ENCODE peak calls at places on chromosomes 12 and 14, in four cellular contexts. One of them, this sample, is unnamed.

GRCh38 chr12:104686196-104686595 is 229.4 kb downstream of the CHST11 start:
- DNase-seq in BJ: no peak
- DNase-seq in AG04450: no peak
- DNase-seq in uterus: no peak
- DNase-seq in this sample: no peak

GRCh38 chr14:85619866-85620265 is 89.9 kb downstream of the FLRT2 start:
- DNase-seq in BJ: no peak
- DNase-seq in AG04450: no peak
- DNase-seq in uterus: no peak
- DNase-seq in this sample: no peak

GRCh38 chr12:91331371-91331770 is 148.8 kb upstream of the DCN start:
- DNase-seq in BJ: no peak
- DNase-seq in AG04450: no peak
- DNase-seq in uterus: no peak
- DNase-seq in this sample: no peak

GRCh38 chr14:99809864-99810854 is 16.9 kb downstream of the EML1 start:
- DNase-seq in BJ: no peak
- DNase-seq in AG04450: no peak
- DNase-seq in uterus: peak
- DNase-seq in this sample: no peak

GRCh38 chr14:90491221-90491867 is 94.5 kb downstream of the CALM1 start:
- DNase-seq in BJ: no peak
- DNase-seq in AG04450: peak
- DNase-seq in uterus: peak
- DNase-seq in this sample: peak

GRCh38 chr12:126518596-126519200 is 1453.5 kb downstream of the AACS start:
- DNase-seq in BJ: no peak
- DNase-seq in AG04450: no peak
- DNase-seq in uterus: no peak
- DNase-seq in this sample: no peak

GRCh38 chr12:111404362-111405148 is 1.2 kb upstream of the SH2B3 start:
- DNase-seq in BJ: no peak
- DNase-seq in AG04450: no peak
- DNase-seq in uterus: peak
- DNase-seq in this sample: no peak

GRCh38 chr12:20367731-20368652 is at the start of gene PDE3A:
- DNase-seq in BJ: no peak
- DNase-seq in AG04450: no peak
- DNase-seq in uterus: peak
- DNase-seq in this sample: peak

GRCh38 chr12:49428652-49429549 is 61.6 kb downstream of the SPATS2 start:
- DNase-seq in BJ: peak
- DNase-seq in AG04450: peak
- DNase-seq in uterus: peak
- DNase-seq in this sample: peak

GRCh38 chr12:21561158-21561557 is 35.1 kb downstream of the SPX start:
- DNase-seq in BJ: no peak
- DNase-seq in AG04450: no peak
- DNase-seq in uterus: no peak
- DNase-seq in this sample: no peak

GRCh38 chr12:18492372-18493025 is 231.2 kb downstream of the PIK3C2G start:
- DNase-seq in BJ: no peak
- DNase-seq in AG04450: peak
- DNase-seq in uterus: no peak
- DNase-seq in this sample: no peak

GRCh38 chr14:105993814-105994213 is 467.4 kb downstream of the TMEM121 start:
- DNase-seq in BJ: no peak
- DNase-seq in AG04450: no peak
- DNase-seq in uterus: no peak
- DNase-seq in this sample: no peak

GRCh38 chr12:104586325-104587048 is 129.7 kb downstream of the CHST11 start:
- DNase-seq in BJ: no peak
- DNase-seq in AG04450: no peak
- DNase-seq in uterus: no peak
- DNase-seq in this sample: no peak

GRCh38 chr12:56078931-56079728 is 835 bp upstream of the ERBB3 start:
- DNase-seq in BJ: peak
- DNase-seq in AG04450: peak
- DNase-seq in uterus: peak
- DNase-seq in this sample: peak

GRCh38 chr12:9256341-9256740 is 48.1 kb upstream of the PZP start:
- DNase-seq in BJ: no peak
- DNase-seq in AG04450: no peak
- DNase-seq in uterus: no peak
- DNase-seq in this sample: no peak

GRCh38 chr14:68153275-68153674 is 333.7 kb downstream of the RAD51B start:
- DNase-seq in BJ: no peak
- DNase-seq in AG04450: no peak
- DNase-seq in uterus: no peak
- DNase-seq in this sample: no peak

GRCh38 chr14:96162265-96162664 is 42.4 kb upstream of the BDKRB2 start:
- DNase-seq in BJ: no peak
- DNase-seq in AG04450: no peak
- DNase-seq in uterus: no peak
- DNase-seq in this sample: no peak

GRCh38 chr14:104827173-104828055 is 26.5 kb downstream of the ZBTB42 start:
- DNase-seq in BJ: no peak
- DNase-seq in AG04450: no peak
- DNase-seq in uterus: peak
- DNase-seq in this sample: no peak
- H3K4me3 ChIP-seq in BJ: peak
- H3K4me3 ChIP-seq in AG04450: peak
- H3K4me3 ChIP-seq in uterus: peak
- H3K4me3 ChIP-seq in this sample: peak

GRCh38 chr14:74350944-74351323 is 2.7 kb downstream of the VRTN start:
- DNase-seq in BJ: no peak
- DNase-seq in AG04450: no peak
- DNase-seq in uterus: no peak
- DNase-seq in this sample: no peak

GRCh38 chr14:74348735-74349463 is 628 bp downstream of the VRTN start:
- DNase-seq in BJ: no peak
- DNase-seq in AG04450: no peak
- DNase-seq in uterus: no peak
- DNase-seq in this sample: no peak

GRCh38 chr14:74350211-74350943 is 2.1 kb downstream of the VRTN start:
- DNase-seq in BJ: no peak
- DNase-seq in AG04450: no peak
- DNase-seq in uterus: no peak
- DNase-seq in this sample: no peak

GRCh38 chr14:74348241-74348734 is at the start of gene VRTN:
- DNase-seq in BJ: no peak
- DNase-seq in AG04450: no peak
- DNase-seq in uterus: no peak
- DNase-seq in this sample: no peak

DNA sequence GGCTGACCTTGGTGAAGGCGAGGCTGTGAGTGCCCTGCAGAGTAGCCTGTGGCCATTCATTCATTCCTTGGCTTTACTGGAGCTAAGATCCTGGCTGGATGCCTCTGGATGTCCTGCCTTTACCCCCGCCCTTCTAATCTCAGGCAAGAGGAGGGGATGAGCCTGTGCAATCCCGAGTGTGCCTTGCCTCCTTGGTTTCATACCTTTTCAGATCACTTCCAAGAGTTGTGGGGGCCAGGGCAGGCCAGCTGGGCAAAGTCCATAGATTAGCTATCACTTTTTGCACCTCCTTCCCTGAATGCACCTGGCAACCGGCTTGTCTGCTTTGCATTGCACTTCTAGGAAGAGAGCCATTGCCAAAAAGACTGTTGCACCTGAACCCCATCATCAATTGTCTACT is 1.5 kb downstream of the VRTN start:
- DNase-seq in BJ: no peak
- DNase-seq in AG04450: no peak
- DNase-seq in uterus: no peak
- DNase-seq in this sample: no peak
- H3K4me3 ChIP-seq in BJ: no peak
- H3K4me3 ChIP-seq in AG04450: no peak
- H3K4me3 ChIP-seq in uterus: no peak
- H3K4me3 ChIP-seq in this sample: no peak

GRCh38 chr12:113062502-113063395 is 6.2 kb downstream of the DTX1 start:
- DNase-seq in BJ: no peak
- DNase-seq in AG04450: no peak
- DNase-seq in uterus: no peak
- DNase-seq in this sample: no peak
- H3K4me3 ChIP-seq in BJ: no peak
- H3K4me3 ChIP-seq in AG04450: no peak
- H3K4me3 ChIP-seq in uterus: no peak
- H3K4me3 ChIP-seq in this sample: no peak

GRCh38 chr12:77060136-77060882 is 5.1 kb downstream of the E2F7 start:
- DNase-seq in BJ: no peak
- DNase-seq in AG04450: no peak
- DNase-seq in uterus: no peak
- DNase-seq in this sample: no peak
- H3K4me3 ChIP-seq in BJ: no peak
- H3K4me3 ChIP-seq in AG04450: no peak
- H3K4me3 ChIP-seq in uterus: no peak
- H3K4me3 ChIP-seq in this sample: no peak

GRCh38 chr14:100882991-100883788 is 20.3 kb downstream of the RTL1 start:
- DNase-seq in BJ: no peak
- DNase-seq in AG04450: no peak
- DNase-seq in uterus: no peak
- DNase-seq in this sample: no peak

GRCh38 chr14:100883789-100884101 is 19.8 kb downstream of the RTL1 start:
- DNase-seq in BJ: no peak
- DNase-seq in AG04450: no peak
- DNase-seq in uterus: no peak
- DNase-seq in this sample: no peak

GRCh38 chr14:100884456-100884855 is 19.1 kb downstream of the RTL1 start:
- DNase-seq in BJ: no peak
- DNase-seq in AG04450: no peak
- DNase-seq in uterus: no peak
- DNase-seq in this sample: no peak

GRCh38 chr14:100887728-100888335 is 15.7 kb downstream of the RTL1 start:
- DNase-seq in BJ: no peak
- DNase-seq in AG04450: no peak
- DNase-seq in uterus: no peak
- DNase-seq in this sample: no peak

DNA sequence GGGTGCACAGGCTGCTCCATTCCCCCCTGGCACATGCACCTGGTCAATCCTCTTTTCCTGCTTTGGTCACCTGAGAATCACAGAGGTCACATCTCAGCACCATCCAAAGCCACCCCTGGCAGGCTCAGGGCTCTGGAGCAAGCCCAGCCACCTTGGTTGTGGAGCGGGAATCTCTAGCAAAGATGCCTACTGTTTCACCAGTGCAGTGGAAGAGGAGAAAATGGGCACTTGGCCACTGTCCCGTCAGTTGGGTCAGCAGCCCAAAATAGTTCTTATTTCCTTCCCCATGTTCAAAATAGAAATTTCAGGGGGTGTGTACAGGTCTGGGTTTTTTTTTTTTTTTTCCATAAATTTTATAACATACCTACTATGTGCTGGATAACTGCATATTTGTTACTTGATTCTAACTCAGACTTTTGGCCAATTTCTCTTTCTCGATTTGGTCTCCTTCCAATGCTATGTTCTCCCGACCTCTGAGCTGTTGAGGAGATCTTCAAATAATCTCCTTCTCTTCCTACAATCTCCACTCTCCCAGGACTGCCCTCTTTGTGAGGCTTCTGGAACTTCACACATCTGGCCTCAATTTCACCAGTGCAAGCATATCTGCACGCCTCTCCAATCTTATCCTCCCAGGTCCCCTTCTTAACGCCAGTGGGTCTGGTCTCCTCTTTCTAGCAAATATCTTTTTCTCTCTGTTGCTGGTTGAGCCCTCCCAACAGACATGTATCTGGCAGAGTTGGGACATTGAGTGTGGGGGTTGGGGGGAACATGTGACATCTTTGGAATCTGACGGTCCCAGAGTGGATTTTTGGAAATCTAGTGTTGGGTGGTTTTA is 18.1 kb downstream of the RTL1 start:
- DNase-seq in BJ: no peak
- DNase-seq in AG04450: no peak
- DNase-seq in uterus: no peak
- DNase-seq in this sample: no peak
- H3K4me3 ChIP-seq in BJ: no peak
- H3K4me3 ChIP-seq in AG04450: no peak
- H3K4me3 ChIP-seq in uterus: no peak
- H3K4me3 ChIP-seq in this sample: no peak

GRCh38 chr14:72597834-72598233 is 296.1 kb downstream of the DPF3 start:
- DNase-seq in BJ: no peak
- DNase-seq in AG04450: no peak
- DNase-seq in uterus: no peak
- DNase-seq in this sample: no peak
- H3K4me3 ChIP-seq in BJ: no peak
- H3K4me3 ChIP-seq in AG04450: no peak
- H3K4me3 ChIP-seq in uterus: no peak
- H3K4me3 ChIP-seq in this sample: no peak

GRCh38 chr12:44846826-44847225 is 29.3 kb downstream of the NELL2 start:
- DNase-seq in BJ: no peak
- DNase-seq in AG04450: no peak
- DNase-seq in uterus: no peak
- DNase-seq in this sample: no peak

GRCh38 chr12:44848771-44849085 is 27.4 kb downstream of the NELL2 start:
- DNase-seq in BJ: no peak
- DNase-seq in AG04450: no peak
- DNase-seq in uterus: no peak
- DNase-seq in this sample: no peak

GRCh38 chr12:44851586-44851985 is 24.5 kb downstream of the NELL2 start:
- DNase-seq in BJ: no peak
- DNase-seq in AG04450: no peak
- DNase-seq in uterus: no peak
- DNase-seq in this sample: no peak

GRCh38 chr12:44847403-44847802 is 28.7 kb downstream of the NELL2 start:
- DNase-seq in BJ: no peak
- DNase-seq in AG04450: no peak
- DNase-seq in uterus: no peak
- DNase-seq in this sample: no peak

DNA sequence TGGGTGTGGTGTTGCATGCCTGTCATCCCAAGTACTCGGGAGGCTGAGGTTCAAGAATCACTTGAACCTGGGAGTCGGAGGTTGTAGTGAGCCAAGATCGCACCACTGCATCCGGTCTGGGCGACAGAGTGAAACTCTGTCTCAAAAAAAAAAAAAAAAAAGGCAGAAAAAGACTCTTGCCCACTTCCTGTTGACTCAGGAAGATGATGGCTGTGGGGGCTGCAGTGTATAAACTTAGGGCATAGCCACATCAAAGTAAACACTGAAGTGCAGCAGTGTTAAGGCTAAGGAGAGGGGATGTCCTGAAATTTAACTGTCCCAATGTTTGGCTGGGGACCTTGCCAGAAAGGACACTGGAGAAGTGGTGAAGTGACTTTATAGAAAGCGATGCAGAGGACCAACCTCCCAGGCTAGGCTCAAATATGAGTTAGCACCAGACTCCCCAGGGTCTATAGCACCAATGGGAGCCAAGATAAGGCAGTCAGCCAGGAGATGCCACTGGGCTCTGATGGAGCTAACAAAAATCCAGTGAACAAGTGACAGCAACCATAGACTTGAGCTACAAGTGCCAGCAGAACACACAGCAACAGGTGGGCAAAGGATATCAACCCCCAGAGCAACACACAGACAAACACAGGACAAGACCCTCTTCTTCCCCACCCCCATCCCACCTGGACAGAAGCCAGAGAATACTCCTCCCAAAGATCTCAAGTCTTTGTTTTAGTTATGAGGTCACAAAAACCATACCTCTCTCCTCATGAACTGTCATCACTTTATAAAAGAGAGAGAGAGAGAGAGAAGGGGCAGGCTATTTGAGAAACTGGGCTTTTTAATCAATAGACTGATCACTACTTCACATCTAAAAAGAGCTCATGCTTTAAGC is 28.0 kb downstream of the NELL2 start:
- DNase-seq in BJ: no peak
- DNase-seq in AG04450: no peak
- DNase-seq in uterus: no peak
- DNase-seq in this sample: no peak
- H3K4me3 ChIP-seq in BJ: no peak
- H3K4me3 ChIP-seq in AG04450: no peak
- H3K4me3 ChIP-seq in uterus: no peak
- H3K4me3 ChIP-seq in this sample: no peak